ENCODE peak calls at places on chromosomes 7 and 10, in six cellular contexts. H is CD8-positive, alpha-beta T cell; T is H54; M is spleen; I is tibial nerve; A is GM12878. F is an unnamed sample.

GRCh38 chr10:29621161-29621560 is 13.6 kb downstream of the SVIL start:
- DNase-seq in H (no peak), T (no peak), M (no peak), I (no peak), A (no peak), F (no peak)

GRCh38 chr10:24822557-24822956 is 98.9 kb upstream of the ARHGAP21 start:
- DNase-seq in H (no peak), T (no peak), M (no peak), I (no peak), A (peak), F (no peak)

GRCh38 chr10:8056891-8057331 is 2.4 kb downstream of the GATA3 start:
- DNase-seq in H (no peak), T (no peak), M (no peak), I (no peak), A (peak), F (no peak)

GRCh38 chr10:4136121-4136520 is 351.1 kb upstream of the KLF6 start:
- DNase-seq in H (no peak), T (no peak), M (no peak), I (no peak), A (peak), F (no peak)

GRCh38 chr7:102140952-102141370 is 145.7 kb upstream of the SH2B2 start:
- DNase-seq in H (no peak), T (no peak), M (peak), I (no peak), A (peak), F (no peak)

GRCh38 chr10:88879754-88880286 is at the start of gene STAMBPL1:
- DNase-seq in H (peak), T (peak), M (peak), I (peak), A (peak), F (no peak)

GRCh38 chr7:33062023-33062781 is at the start of gene NT5C3A:
- DNase-seq in H (peak), T (peak), M (peak), I (no peak), A (no peak), F (peak)

GRCh38 chr7:147803625-147804024 is 786.9 kb upstream of the C7orf33 start:
- DNase-seq in H (no peak), T (no peak), M (no peak), I (no peak), A (no peak), F (no peak)

GRCh38 chr10:97279121-97279815 is 13.2 kb downstream of the ARHGAP19 start:
- DNase-seq in H (no peak), T (no peak), M (no peak), I (no peak), A (no peak), F (no peak)